ENCODE peak calls at places on chromosomes 11 and 22, in five cellular contexts. K is mesendoderm, P is psoas muscle, U is cardiac muscle cell, Y is upper lobe of right lung. A is an unnamed sample.

GRCh38 chr22:41538583-41538982 is 5.7 kb downstream of the POLR3H start:
- DNase-seq in K (no peak), P (no peak), U (no peak), Y (no peak), A (no peak)

GRCh38 chr11:128551641-128552335 is 35.6 kb downstream of the ETS1 start:
- DNase-seq in K (no peak), P (no peak), U (no peak), Y (no peak), A (no peak)

GRCh38 chr22:38468761-38469305 is 937 bp downstream of the KDELR3 start:
- DNase-seq in K (no peak), P (no peak), U (no peak), Y (peak; percentile 64), A (no peak)

GRCh38 chr22:21791635-21792625 is 56.3 kb upstream of the YPEL1 start:
- DNase-seq in K (no peak), P (no peak), U (no peak), Y (no peak), A (no peak)

GRCh38 chr22:27992294-27993165 is 73.5 kb upstream of the PITPNB start:
- DNase-seq in K (no peak), P (no peak), U (no peak), Y (no peak), A (peak; percentile 53)

GRCh38 chr22:37270928-37271650 is 11.2 kb upstream of the CYTH4 start:
- DNase-seq in K (no peak), P (no peak), U (no peak), Y (no peak), A (peak; percentile 38)

GRCh38 chr11:125903753-125904659 is at the start of gene DDX25:
- DNase-seq in K (peak; percentile 74), P (no peak), U (peak; percentile 69), Y (no peak), A (peak; percentile 89)

GRCh38 chr11:87097582-87097981 is 59.8 kb downstream of the TMEM135 start:
- DNase-seq in K (peak; percentile 87), P (no peak), U (peak; percentile 85), Y (no peak), A (peak; percentile 84)

GRCh38 chr11:27075192-27075591 is 34.6 kb downstream of the BBOX1 start:
- DNase-seq in K (no peak), P (no peak), U (no peak), Y (no peak), A (no peak)

GRCh38 chr11:115398333-115398732 is 105.9 kb downstream of the CADM1 start:
- DNase-seq in K (no peak), P (no peak), U (no peak), Y (no peak), A (no peak)

GRCh38 chr11:102882389-102883024 is 7.7 kb upstream of the MMP12 start:
- DNase-seq in K (no peak), P (no peak), U (no peak), Y (no peak), A (no peak)

GRCh38 chr22:47221840-47222615 is 459.6 kb downstream of the TBC1D22A start:
- DNase-seq in K (no peak), P (peak; percentile 19), U (no peak), Y (no peak), A (no peak)

GRCh38 chr11:46330887-46331652 is 16.2 kb upstream of the DGKZ start:
- DNase-seq in K (no peak), P (no peak), U (no peak), Y (no peak), A (no peak)

GRCh38 chr11:84886344-84886743 is 740.8 kb downstream of the DLG2 start:
- DNase-seq in K (no peak), P (no peak), U (no peak), Y (no peak), A (no peak)

GRCh38 chr11:74570266-74571061 is 21.9 kb upstream of the POLD3 start:
- DNase-seq in K (peak; percentile 64), P (no peak), U (peak; percentile 62), Y (no peak), A (peak; percentile 84)

GRCh38 chr22:36356708-36357694 is 30.8 kb downstream of the MYH9 start:
- DNase-seq in K (no peak), P (no peak), U (no peak), Y (no peak), A (no peak)

GRCh38 chr11:134026655-134027343 is 42.1 kb upstream of the JAM3 start:
- DNase-seq in K (peak; percentile 76), P (no peak), U (peak; percentile 60), Y (no peak), A (peak; percentile 95)

GRCh38 chr11:32580967-32581366 is 2.7 kb upstream of the EIF3M start:
- DNase-seq in K (peak; percentile 25), P (no peak), U (no peak), Y (no peak), A (no peak)

GRCh38 chr11:116454020-116454645 is 318.7 kb downstream of the BUD13 start:
- DNase-seq in K (peak; percentile 80), P (no peak), U (peak; percentile 48), Y (no peak), A (peak; percentile 90)

GRCh38 chr22:23579280-23579679 is 810 bp downstream of the IGLL1 start:
- DNase-seq in K (no peak), P (no peak), U (no peak), Y (no peak), A (no peak)

GRCh38 chr11:77450227-77450626 is 23.7 kb downstream of the PAK1 start:
- DNase-seq in K (no peak), P (no peak), U (no peak), Y (no peak), A (no peak)

GRCh38 chr11:1126935-1127663 is 30.7 kb upstream of the MUC5AC start:
- DNase-seq in K (no peak), P (no peak), U (no peak), Y (peak; percentile 60), A (peak; percentile 33)

GRCh38 chr11:9066432-9066925 is 24.9 kb downstream of the SCUBE2 start:
- DNase-seq in K (no peak), P (no peak), U (no peak), Y (no peak), A (no peak)

GRCh38 chr11:2990617-2991476 is 1.3 kb downstream of the NAP1L4 start:
- DNase-seq in K (peak; percentile 40), P (no peak), U (peak; percentile 30), Y (no peak), A (no peak)

GRCh38 chr11:85027346-85027745 is 599.8 kb downstream of the DLG2 start:
- DNase-seq in K (no peak), P (no peak), U (no peak), Y (no peak), A (no peak)

GRCh38 chr11:35969089-35970046 is 25.5 kb downstream of the LDLRAD3 start:
- DNase-seq in K (no peak), P (no peak), U (no peak), Y (peak; percentile 63), A (no peak)

GRCh38 chr11:35968386-35969088 is 24.7 kb downstream of the LDLRAD3 start:
- DNase-seq in K (peak; percentile 23), P (no peak), U (no peak), Y (no peak), A (no peak)

GRCh38 chr11:35964846-35965245 is 21.0 kb downstream of the LDLRAD3 start:
- DNase-seq in K (no peak), P (no peak), U (no peak), Y (no peak), A (no peak)

GRCh38 chr11:35963911-35964310 is 20.0 kb downstream of the LDLRAD3 start:
- DNase-seq in K (no peak), P (no peak), U (no peak), Y (no peak), A (no peak)

DNA sequence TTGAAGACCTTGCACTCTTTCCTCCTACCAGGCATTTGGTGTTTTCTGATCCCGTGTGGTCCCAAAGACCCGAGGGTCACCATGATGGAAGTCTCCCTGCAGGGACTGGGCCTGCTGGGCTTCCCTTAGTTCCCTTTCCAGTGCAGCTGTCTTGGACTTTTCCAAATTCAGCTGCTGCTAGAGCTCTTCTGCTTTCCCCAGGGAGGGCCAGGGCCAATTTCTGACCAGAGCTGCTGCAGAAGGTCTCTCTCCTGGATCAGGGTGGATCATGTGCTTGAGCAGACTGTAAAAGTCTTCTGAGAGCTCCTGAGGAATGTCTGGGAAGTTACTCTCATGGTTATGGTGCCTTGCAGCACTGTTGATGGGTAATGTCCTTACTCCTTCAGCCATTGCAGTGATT is 23.2 kb downstream of the LDLRAD3 start:
- DNase-seq in K (no peak), P (peak; percentile 57), U (no peak), Y (no peak), A (no peak)
- H3K36me3 ChIP-seq in K (no peaks in the 10 kb centered on the region), P (no peaks in the 10 kb centered on the region), U (no peaks in the 10 kb centered on the region), Y (no peaks in the 10 kb centered on the region), A (no peaks in the 10 kb centered on the region)

DNA sequence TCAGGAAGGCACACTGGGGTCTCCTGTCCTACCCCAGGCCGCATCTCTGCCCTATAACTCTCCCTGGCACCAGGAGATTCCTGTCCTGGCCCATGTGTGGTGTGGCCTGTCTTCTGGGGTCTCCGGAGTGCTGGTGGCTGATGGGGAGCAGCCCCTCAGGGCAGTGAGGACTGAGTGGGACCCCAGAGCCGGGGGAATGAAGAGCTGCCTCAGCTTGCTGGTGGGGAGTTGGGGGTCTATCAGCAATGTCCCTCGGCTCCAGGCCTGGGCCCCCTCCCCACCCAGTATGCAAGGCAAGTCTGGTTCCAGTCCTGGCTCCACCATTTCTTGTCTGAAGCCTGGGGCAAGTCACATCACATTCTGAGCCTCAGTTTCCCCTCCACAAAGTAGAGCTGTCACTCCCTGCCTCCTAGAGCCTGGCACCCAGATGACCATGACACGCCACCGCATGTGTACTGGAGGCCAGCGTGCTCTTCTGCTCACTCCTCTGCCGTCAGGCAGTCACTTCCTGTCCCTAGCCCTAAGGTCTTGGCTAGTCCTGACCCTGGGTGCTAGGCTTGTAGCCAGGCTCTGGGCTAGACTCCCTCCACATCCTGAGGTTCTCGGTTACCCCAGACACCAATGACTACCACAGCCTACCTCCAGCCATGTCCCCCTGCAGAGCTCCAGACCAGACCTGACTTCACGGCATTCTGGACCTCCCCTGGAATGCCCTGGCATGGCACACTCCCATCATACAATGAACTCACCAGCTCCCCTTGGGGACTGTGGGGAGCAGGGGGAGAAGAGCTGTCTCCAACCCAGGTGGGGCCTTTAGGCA is 12.8 kb downstream of the ARAP1 start:
- DNase-seq in K (no peak), P (peak; percentile 51), U (no peak), Y (no peak), A (no peak)
- H3K4me3 ChIP-seq in K (no peak overlapping the region), P (no peak overlapping the region), U (no peak overlapping the region), Y (peak overlapping the region; percentile 40), A (no peak overlapping the region)

DNA sequence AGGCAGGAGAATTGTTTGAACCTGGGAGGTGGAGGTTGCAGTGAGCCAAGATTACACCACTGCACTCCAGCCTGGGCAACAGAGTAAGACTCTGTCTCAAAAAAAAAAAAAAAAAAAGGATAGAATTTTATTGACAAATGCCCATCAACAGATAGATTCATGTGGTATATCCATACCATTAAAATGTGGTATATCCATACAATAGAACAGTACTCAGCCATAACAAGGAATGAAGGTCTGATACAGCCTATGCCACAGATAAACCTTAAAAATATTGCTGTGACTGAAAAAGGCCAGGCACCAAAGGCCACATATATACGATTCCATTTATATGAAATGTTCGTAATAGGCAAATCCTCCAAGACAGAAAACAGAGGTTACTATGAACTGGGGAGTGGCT is 45.3 kb upstream of the PPP2R1B start:
- DNase-seq in K (no peak), P (no peak), U (no peak), Y (no peak), A (no peak)
- H3K36me3 ChIP-seq in K (no peaks in the 10 kb centered on the region), P (peaks cover 2% of the 10 kb centered on the region), U (no peaks in the 10 kb centered on the region), Y (peaks cover 9% of the 10 kb centered on the region), A (no peaks in the 10 kb centered on the region)

DNA sequence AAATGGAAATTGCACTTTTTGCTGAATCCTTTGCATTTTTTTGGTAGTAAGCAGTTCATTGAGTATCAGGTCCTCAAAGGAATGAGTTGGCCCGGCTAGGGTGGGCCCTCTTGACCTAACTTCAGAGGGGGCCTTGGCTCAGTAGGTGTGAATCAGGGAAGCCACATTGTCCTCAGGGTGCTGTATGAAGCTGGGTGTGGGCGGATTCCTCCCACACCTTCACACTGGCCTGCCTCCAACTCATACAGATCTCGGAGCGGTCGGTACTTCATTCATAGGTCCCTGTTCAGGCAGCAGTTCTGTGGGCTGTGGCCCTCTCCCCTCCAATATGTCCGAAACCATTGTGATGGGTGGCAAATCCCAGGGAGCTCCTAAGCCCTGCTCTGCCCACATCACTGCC is 47.4 kb upstream of the OR4B1 start:
- DNase-seq in K (no peak), P (no peak), U (no peak), Y (no peak), A (no peak)
- H3K4me3 ChIP-seq in K (no peak overlapping the region), P (no peak overlapping the region), U (no peak overlapping the region), Y (no peak overlapping the region), A (no peak overlapping the region)